ENCODE peak calls at places on chromosomes 4 and X, in five cellular contexts. One of them, this sample, is unnamed.

GRCh38 chrX:47229427-47229826 is 3.4 kb upstream of the USP11 start:
- DNase-seq in kidney: peak; percentile 42
- DNase-seq in fibroblast of pulmonary artery: no peak
- DNase-seq in tibial nerve: no peak
- DNase-seq in adrenal gland: no peak
- DNase-seq in this sample: no peak

GRCh38 chrX:55135171-55135570 is 46.4 kb downstream of the PAGE2 start:
- DNase-seq in kidney: no peak
- DNase-seq in fibroblast of pulmonary artery: peak; percentile 60
- DNase-seq in tibial nerve: peak; percentile 7
- DNase-seq in adrenal gland: peak; percentile 65
- DNase-seq in this sample: peak; percentile 29

GRCh38 chr4:139243448-139244365 is 36.3 kb downstream of the MGARP start:
- DNase-seq in kidney: no peak
- DNase-seq in fibroblast of pulmonary artery: peak; percentile 95
- DNase-seq in tibial nerve: no peak
- DNase-seq in adrenal gland: peak; percentile 81
- DNase-seq in this sample: peak; percentile 99

GRCh38 chrX:21374994-21375794 is 976 bp downstream of the CNKSR2 start:
- DNase-seq in kidney: peak; percentile 68
- DNase-seq in fibroblast of pulmonary artery: no peak
- DNase-seq in tibial nerve: no peak
- DNase-seq in adrenal gland: no peak
- DNase-seq in this sample: no peak

GRCh38 chrX:1537031-1537715 is at the start of gene P2RY8:
- DNase-seq in kidney: peak; percentile 83
- DNase-seq in fibroblast of pulmonary artery: peak; percentile 57
- DNase-seq in tibial nerve: peak; percentile 80
- DNase-seq in adrenal gland: peak; percentile 97
- DNase-seq in this sample: peak; percentile 32

GRCh38 chrX:74521961-74522833 is 92.2 kb downstream of the RLIM start:
- DNase-seq in kidney: no peak
- DNase-seq in fibroblast of pulmonary artery: peak; percentile 58
- DNase-seq in tibial nerve: no peak
- DNase-seq in adrenal gland: peak; percentile 52
- DNase-seq in this sample: peak; percentile 64

GRCh38 chr4:82801910-82802521 is 3.4 kb upstream of the SCD5 start:
- DNase-seq in kidney: no peak
- DNase-seq in fibroblast of pulmonary artery: peak; percentile 56
- DNase-seq in tibial nerve: peak; percentile 53
- DNase-seq in adrenal gland: peak; percentile 72
- DNase-seq in this sample: peak; percentile 36

GRCh38 chr4:33107813-33108212 is 2387.6 kb downstream of the PCDH7 start:
- DNase-seq in kidney: no peak
- DNase-seq in fibroblast of pulmonary artery: no peak
- DNase-seq in tibial nerve: no peak
- DNase-seq in adrenal gland: no peak
- DNase-seq in this sample: peak; percentile 16

GRCh38 chr4:95465010-95465409 is 83.8 kb downstream of the UNC5C start:
- DNase-seq in kidney: no peak
- DNase-seq in fibroblast of pulmonary artery: no peak
- DNase-seq in tibial nerve: no peak
- DNase-seq in adrenal gland: no peak
- DNase-seq in this sample: no peak

GRCh38 chr4:140103676-140104075 is 50.3 kb downstream of the MAML3 start:
- DNase-seq in kidney: no peak
- DNase-seq in fibroblast of pulmonary artery: peak; percentile 74
- DNase-seq in tibial nerve: no peak
- DNase-seq in adrenal gland: no peak
- DNase-seq in this sample: peak; percentile 77

GRCh38 chr4:71396382-71396781 is 57.6 kb downstream of the SLC4A4 start:
- DNase-seq in kidney: no peak
- DNase-seq in fibroblast of pulmonary artery: no peak
- DNase-seq in tibial nerve: no peak
- DNase-seq in adrenal gland: no peak
- DNase-seq in this sample: peak; percentile 41

GRCh38 chr4:60201052-60201673 is 999.0 kb upstream of the ADGRL3 start:
- DNase-seq in kidney: no peak
- DNase-seq in fibroblast of pulmonary artery: peak; percentile 71
- DNase-seq in tibial nerve: peak; percentile 31
- DNase-seq in adrenal gland: peak; percentile 69
- DNase-seq in this sample: peak; percentile 35

GRCh38 chr4:36824682-36825081 is 419.9 kb upstream of the NWD2 start:
- DNase-seq in kidney: no peak
- DNase-seq in fibroblast of pulmonary artery: no peak
- DNase-seq in tibial nerve: no peak
- DNase-seq in adrenal gland: no peak
- DNase-seq in this sample: no peak

GRCh38 chr4:95267081-95267480 is 281.7 kb downstream of the UNC5C start:
- DNase-seq in kidney: no peak
- DNase-seq in fibroblast of pulmonary artery: peak; percentile 69
- DNase-seq in tibial nerve: no peak
- DNase-seq in adrenal gland: no peak
- DNase-seq in this sample: peak; percentile 35

GRCh38 chr4:139849219-139849618 is 183.6 kb downstream of the MGST2 start:
- DNase-seq in kidney: no peak
- DNase-seq in fibroblast of pulmonary artery: no peak
- DNase-seq in tibial nerve: no peak
- DNase-seq in adrenal gland: no peak
- DNase-seq in this sample: no peak

GRCh38 chrX:39903937-39904336 is 193.8 kb downstream of the BCOR start:
- DNase-seq in kidney: no peak
- DNase-seq in fibroblast of pulmonary artery: peak; percentile 28
- DNase-seq in tibial nerve: no peak
- DNase-seq in adrenal gland: no peak
- DNase-seq in this sample: peak; percentile 74

GRCh38 chrX:131783555-131784338 is 239.4 kb upstream of the STK26 start:
- DNase-seq in kidney: no peak
- DNase-seq in fibroblast of pulmonary artery: no peak
- DNase-seq in tibial nerve: no peak
- DNase-seq in adrenal gland: no peak
- DNase-seq in this sample: no peak

GRCh38 chr4:5973486-5974220 is 44.6 kb downstream of the C4orf50 start:
- DNase-seq in kidney: peak; percentile 46
- DNase-seq in fibroblast of pulmonary artery: no peak
- DNase-seq in tibial nerve: no peak
- DNase-seq in adrenal gland: peak; percentile 27
- DNase-seq in this sample: no peak

GRCh38 chr4:100170986-100171385 is 19.3 kb downstream of the DDIT4L start:
- DNase-seq in kidney: no peak
- DNase-seq in fibroblast of pulmonary artery: peak; percentile 51
- DNase-seq in tibial nerve: no peak
- DNase-seq in adrenal gland: no peak
- DNase-seq in this sample: no peak

GRCh38 chrX:69618803-69619202 is 2.9 kb downstream of the EDA start:
- DNase-seq in kidney: no peak
- DNase-seq in fibroblast of pulmonary artery: peak; percentile 55
- DNase-seq in tibial nerve: no peak
- DNase-seq in adrenal gland: peak; percentile 66
- DNase-seq in this sample: peak; percentile 3

GRCh38 chr4:152352645-152353116 is 183.2 kb downstream of the FBXW7 start:
- DNase-seq in kidney: peak; percentile 52
- DNase-seq in fibroblast of pulmonary artery: peak; percentile 98
- DNase-seq in tibial nerve: peak; percentile 68
- DNase-seq in adrenal gland: peak; percentile 91
- DNase-seq in this sample: peak; percentile 98

GRCh38 chrX:134388161-134389109 is 71.5 kb upstream of the HPRT1 start:
- DNase-seq in kidney: no peak
- DNase-seq in fibroblast of pulmonary artery: no peak
- DNase-seq in tibial nerve: no peak
- DNase-seq in adrenal gland: no peak
- DNase-seq in this sample: no peak

GRCh38 chr4:113555868-113556267 is 205.7 kb downstream of the CAMK2D start:
- DNase-seq in kidney: no peak
- DNase-seq in fibroblast of pulmonary artery: peak; percentile 58
- DNase-seq in tibial nerve: no peak
- DNase-seq in adrenal gland: no peak
- DNase-seq in this sample: no peak

GRCh38 chr4:108113229-108113628 is 55.5 kb downstream of the LEF1 start:
- DNase-seq in kidney: no peak
- DNase-seq in fibroblast of pulmonary artery: no peak
- DNase-seq in tibial nerve: no peak
- DNase-seq in adrenal gland: no peak
- DNase-seq in this sample: no peak

GRCh38 chr4:120948382-120948781 is 25.9 kb upstream of the PRDM5 start:
- DNase-seq in kidney: no peak
- DNase-seq in fibroblast of pulmonary artery: no peak
- DNase-seq in tibial nerve: no peak
- DNase-seq in adrenal gland: no peak
- DNase-seq in this sample: no peak

GRCh38 chr4:166680801-166681200 is 553.5 kb downstream of the SPOCK3 start:
- DNase-seq in kidney: no peak
- DNase-seq in fibroblast of pulmonary artery: no peak
- DNase-seq in tibial nerve: no peak
- DNase-seq in adrenal gland: no peak
- DNase-seq in this sample: no peak

GRCh38 chrX:91414710-91415109 is 19.9 kb upstream of the PABPC5 start:
- DNase-seq in kidney: no peak
- DNase-seq in fibroblast of pulmonary artery: no peak
- DNase-seq in tibial nerve: no peak
- DNase-seq in adrenal gland: peak; percentile 62
- DNase-seq in this sample: peak; percentile 15

GRCh38 chr4:113394730-113395530 is 345.5 kb downstream of the ANK2 start:
- DNase-seq in kidney: no peak
- DNase-seq in fibroblast of pulmonary artery: peak; percentile 95
- DNase-seq in tibial nerve: peak; percentile 91
- DNase-seq in adrenal gland: peak; percentile 67
- DNase-seq in this sample: peak; percentile 81

GRCh38 chr4:123547167-123547817 is 150.7 kb downstream of the SPRY1 start:
- DNase-seq in kidney: peak; percentile 88
- DNase-seq in fibroblast of pulmonary artery: no peak
- DNase-seq in tibial nerve: no peak
- DNase-seq in adrenal gland: no peak
- DNase-seq in this sample: no peak

DNA sequence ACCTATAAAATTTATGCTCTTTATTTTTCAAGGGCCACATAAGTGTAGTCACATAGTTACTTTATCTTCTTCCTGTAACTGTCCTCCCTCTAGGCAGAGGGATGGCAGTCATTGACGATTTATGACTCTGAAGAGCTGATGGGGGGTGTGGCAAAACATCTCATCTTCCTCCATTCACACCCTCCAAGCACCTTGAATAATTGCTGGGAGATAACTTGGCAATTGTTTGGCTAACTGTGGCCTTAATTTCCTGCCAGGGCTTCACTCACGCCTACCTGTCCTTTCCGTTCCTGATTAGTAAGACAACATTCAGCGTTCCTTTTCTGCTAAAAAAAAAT is 329.2 kb downstream of the ARHGAP10 start:
- DNase-seq in kidney: no peak
- DNase-seq in fibroblast of pulmonary artery: no peak
- DNase-seq in tibial nerve: no peak
- DNase-seq in adrenal gland: no peak
- DNase-seq in this sample: no peak
- H3K4me3 ChIP-seq in kidney: no peak overlapping the region
- H3K4me3 ChIP-seq in fibroblast of pulmonary artery: no peak overlapping the region
- H3K4me3 ChIP-seq in tibial nerve: no peak overlapping the region
- H3K4me3 ChIP-seq in adrenal gland: no peak overlapping the region
- H3K4me3 ChIP-seq in this sample: no peak overlapping the region

DNA sequence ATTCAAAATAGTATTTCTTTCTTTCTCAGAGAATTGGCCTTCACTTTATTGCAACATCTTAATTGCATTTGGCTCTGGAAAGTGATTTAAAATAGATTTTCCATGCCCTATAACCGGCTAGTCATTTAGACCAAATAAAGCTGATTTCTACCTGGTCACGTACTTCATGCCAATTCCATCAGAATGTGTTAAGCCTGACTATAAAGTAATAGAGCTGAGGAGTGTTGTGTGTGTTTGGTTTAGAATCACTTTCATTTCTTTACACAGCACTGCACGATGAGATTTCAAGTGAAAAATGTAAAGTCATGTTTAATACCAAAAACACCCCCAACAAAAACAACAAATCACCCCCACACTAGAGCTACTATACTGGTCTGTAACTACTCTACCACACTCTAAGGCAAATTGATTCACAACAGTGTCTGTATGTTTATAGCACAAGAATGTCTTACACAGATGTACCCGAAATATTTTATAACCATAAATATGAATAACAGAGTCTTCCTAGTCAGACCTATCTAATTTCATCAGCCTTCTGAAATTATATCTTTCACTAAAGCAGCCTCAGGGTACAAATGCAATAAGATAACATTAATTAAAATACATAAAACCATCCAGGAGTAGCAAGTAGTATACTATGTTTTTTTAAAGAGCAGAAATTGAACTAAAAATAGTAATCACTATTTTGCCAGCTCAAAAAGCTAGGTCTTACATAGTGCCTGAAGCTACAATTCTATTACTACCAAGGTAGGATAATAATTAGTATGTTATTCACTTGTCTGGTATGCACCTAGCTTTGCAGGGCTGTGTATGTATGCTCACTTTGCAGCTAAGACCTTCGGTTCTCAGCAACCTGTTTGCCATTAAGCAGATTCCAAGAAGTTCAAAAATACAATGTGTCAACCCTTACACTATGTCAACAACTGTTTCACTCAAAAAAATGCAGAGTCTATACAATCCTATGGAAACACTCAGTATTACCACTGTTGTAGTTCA is 28.4 kb downstream of the APBB2 start:
- DNase-seq in kidney: no peak
- DNase-seq in fibroblast of pulmonary artery: no peak
- DNase-seq in tibial nerve: no peak
- DNase-seq in adrenal gland: no peak
- DNase-seq in this sample: peak; percentile 47
- H3K4me3 ChIP-seq in kidney: peak overlapping the region; percentile 22
- H3K4me3 ChIP-seq in fibroblast of pulmonary artery: no peak overlapping the region
- H3K4me3 ChIP-seq in tibial nerve: no peak overlapping the region
- H3K4me3 ChIP-seq in adrenal gland: no peak overlapping the region
- H3K4me3 ChIP-seq in this sample: peak overlapping the region; percentile 29

GRCh38 chr4:180861651-180862050 is 1381.6 kb upstream of the TENM3 start:
- DNase-seq in kidney: no peak
- DNase-seq in fibroblast of pulmonary artery: no peak
- DNase-seq in tibial nerve: no peak
- DNase-seq in adrenal gland: no peak
- DNase-seq in this sample: no peak
- H3K4me3 ChIP-seq in kidney: no peak overlapping the region
- H3K4me3 ChIP-seq in fibroblast of pulmonary artery: no peak overlapping the region
- H3K4me3 ChIP-seq in tibial nerve: no peak overlapping the region
- H3K4me3 ChIP-seq in adrenal gland: no peak overlapping the region
- H3K4me3 ChIP-seq in this sample: no peak overlapping the region

DNA sequence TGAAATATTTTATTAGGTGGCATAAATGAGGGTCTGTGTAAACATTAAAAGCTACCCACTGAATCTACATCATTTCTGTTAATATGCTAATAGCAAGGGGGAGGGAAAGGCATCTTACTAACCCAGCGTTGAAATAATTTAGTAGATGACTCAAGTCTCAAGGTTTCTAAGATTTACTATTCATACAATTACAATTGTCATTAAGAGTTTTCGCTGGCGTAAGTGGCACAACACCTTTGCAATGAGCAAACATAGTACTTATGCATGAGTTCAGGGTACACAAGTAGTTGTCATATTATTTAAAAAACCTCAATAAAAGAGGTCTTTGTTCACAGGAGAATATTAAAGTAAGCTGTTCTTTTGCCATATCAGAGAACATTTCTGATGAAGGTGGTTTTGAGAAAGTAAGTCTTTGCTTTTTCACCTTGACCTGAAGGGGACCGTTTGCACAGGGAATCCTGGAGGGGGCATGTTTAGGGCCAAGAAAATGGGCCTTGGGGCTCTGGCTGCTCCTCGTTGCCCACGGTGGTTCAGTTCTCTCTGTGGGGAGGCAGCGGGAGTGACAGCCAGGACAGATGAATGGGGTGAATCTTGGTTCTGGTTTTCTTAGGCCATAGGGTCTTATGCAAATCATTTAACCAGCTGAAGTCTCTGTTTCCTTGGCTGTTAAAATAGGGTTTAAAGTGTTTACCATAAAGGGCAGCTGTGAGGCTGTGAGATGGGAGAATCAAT is 4.4 kb upstream of the RHOH start:
- DNase-seq in kidney: no peak
- DNase-seq in fibroblast of pulmonary artery: no peak
- DNase-seq in tibial nerve: no peak
- DNase-seq in adrenal gland: no peak
- DNase-seq in this sample: no peak
- H3K4me3 ChIP-seq in kidney: no peak overlapping the region
- H3K4me3 ChIP-seq in fibroblast of pulmonary artery: no peak overlapping the region
- H3K4me3 ChIP-seq in tibial nerve: no peak overlapping the region
- H3K4me3 ChIP-seq in adrenal gland: no peak overlapping the region
- H3K4me3 ChIP-seq in this sample: no peak overlapping the region